ENCODE peak calls at places on chromosomes 5 and 9, in five cellular contexts. D is uterus, E is prostate gland, H is breast epithelium, N is Peyer's patch. R is an unnamed sample. For H3K27me3, the result is how much of the 10 kb centered on the place peaks cover.

GRCh38 chr9:124257865-124258764 is at the start of gene NEK6:
- DNase-seq in D (no peak), E (no peak), H (no peak), N (no peak), R (no peak)

GRCh38 chr5:125823572-125823971 is 599.6 kb upstream of the GRAMD2B start:
- DNase-seq in D (no peak), E (no peak), H (no peak), N (no peak), R (no peak)

GRCh38 chr9:15977438-15977837 is 424.6 kb downstream of the CCDC171 start:
- DNase-seq in D (no peak), E (no peak), H (no peak), N (no peak), R (no peak)

GRCh38 chr5:146073239-146073900 is 32.0 kb downstream of the PLAC8L1 start:
- DNase-seq in D (no peak), E (no peak), H (no peak), N (no peak), R (no peak)

GRCh38 chr5:145598184-145598583 is 237.0 kb downstream of the PRELID2 start:
- DNase-seq in D (no peak), E (no peak), H (no peak), N (no peak), R (no peak)

GRCh38 chr5:154110054-154110453 is 71.3 kb downstream of the MFAP3 start:
- DNase-seq in D (no peak), E (no peak), H (no peak), N (no peak), R (no peak)

GRCh38 chr5:56342612-56343011 is 109.5 kb upstream of the ANKRD55 start:
- DNase-seq in D (no peak), E (no peak), H (no peak), N (no peak), R (no peak)

GRCh38 chr5:75720882-75721281 is 3.6 kb upstream of the POC5 start:
- DNase-seq in D (no peak), E (no peak), H (no peak), N (no peak), R (no peak)

GRCh38 chr5:159669559-159669958 is 246.7 kb upstream of the ADRA1B start:
- DNase-seq in D (no peak), E (no peak), H (no peak), N (no peak), R (no peak)

GRCh38 chr9:96068511-96068910 is 193.0 kb downstream of the ERCC6L2 start:
- DNase-seq in D (no peak), E (peak), H (no peak), N (no peak), R (no peak)

GRCh38 chr5:112848116-112848811 is 12.8 kb upstream of the SRP19 start:
- DNase-seq in D (no peak), E (no peak), H (no peak), N (no peak), R (no peak)

GRCh38 chr5:31280210-31280609 is 86.7 kb downstream of the CDH6 start:
- DNase-seq in D (no peak), E (no peak), H (no peak), N (no peak), R (no peak)

GRCh38 chr9:83620841-83621636 is 1.9 kb upstream of the IDNK start:
- DNase-seq in D (no peak), E (no peak), H (no peak), N (peak), R (no peak)

GRCh38 chr9:2096376-2096970 is 81.3 kb downstream of the SMARCA2 start:
- DNase-seq in D (no peak), E (no peak), H (no peak), N (no peak), R (no peak)

GRCh38 chr5:172733179-172733973 is 37.6 kb downstream of the DUSP1 start:
- DNase-seq in D (peak), E (peak), H (peak), N (no peak), R (peak)

GRCh38 chr9:134046894-134047681 is 20.7 kb downstream of the BRD3 start:
- DNase-seq in D (no peak), E (peak), H (peak), N (no peak), R (no peak)

GRCh38 chr5:89265511-89266169 is 382.7 kb upstream of the MEF2C start:
- DNase-seq in D (no peak), E (no peak), H (no peak), N (no peak), R (no peak)

GRCh38 chr5:1001406-1002270 is 7.0 kb upstream of the NKD2 start:
- DNase-seq in D (no peak), E (peak), H (peak), N (peak), R (peak)

GRCh38 chr9:120713257-120714087 is 798 bp downstream of the MEGF9 start:
- DNase-seq in D (peak), E (no peak), H (no peak), N (peak), R (peak)

GRCh38 chr5:56669534-56670483 is 145.5 kb upstream of the MAP3K1 start:
- DNase-seq in D (peak), E (peak), H (peak), N (peak), R (no peak)

GRCh38 chr5:170537451-170538095 is 33.8 kb downstream of the KCNIP1 start:
- DNase-seq in D (no peak), E (no peak), H (no peak), N (no peak), R (no peak)

GRCh38 chr5:25399878-25400480 is 755.2 kb upstream of the CDH10 start:
- DNase-seq in D (no peak), E (no peak), H (no peak), N (no peak), R (no peak)

GRCh38 chr9:124267271-124267807 is 9.6 kb downstream of the NEK6 start:
- DNase-seq in D (no peak), E (peak), H (peak), N (peak), R (no peak)

GRCh38 chr5:151709109-151709735 is 22.5 kb upstream of the SPARC start:
- DNase-seq in D (no peak), E (no peak), H (no peak), N (no peak), R (no peak)

GRCh38 chr5:103526164-103526915 is 36.2 kb downstream of the NUDT12 start:
- DNase-seq in D (no peak), E (no peak), H (no peak), N (no peak), R (no peak)

GRCh38 chr5:317086-317811 is 4.3 kb upstream of the AHRR start:
- DNase-seq in D (no peak), E (no peak), H (no peak), N (peak), R (no peak)

GRCh38 chr9:8718121-8718725 is 918.6 kb upstream of the DMAC1 start:
- DNase-seq in D (no peak), E (no peak), H (no peak), N (no peak), R (no peak)

GRCh38 chr9:116191757-116192415 is 38.3 kb downstream of the PAPPA start:
- DNase-seq in D (no peak), E (no peak), H (no peak), N (no peak), R (no peak)

GRCh38 chr5:132876020-132876759 is 2.7 kb downstream of the LEAP2 start:
- DNase-seq in D (no peak), E (no peak), H (no peak), N (no peak), R (no peak)

DNA sequence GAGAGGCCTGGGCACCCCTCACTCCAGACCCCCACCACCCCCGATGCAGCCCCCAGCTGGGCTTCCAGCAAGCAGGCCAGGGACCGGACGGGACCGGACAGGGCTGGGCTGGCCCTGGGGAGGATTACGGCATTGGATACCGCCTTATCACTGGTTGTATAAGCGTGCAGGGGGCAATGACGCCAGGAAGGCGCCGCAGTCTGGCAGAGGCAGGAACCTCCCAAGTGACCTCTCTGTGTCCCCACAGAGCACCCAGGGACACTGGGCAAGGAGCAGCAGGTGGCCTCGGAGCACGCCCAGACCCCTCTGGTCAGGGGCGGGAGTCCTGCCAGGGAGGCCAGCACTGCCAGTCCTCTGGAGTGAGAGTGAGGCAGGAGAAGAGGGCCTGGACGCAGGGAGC is 723 bp upstream of the LCN15 start:
- DNase-seq in D (no peak), E (no peak), H (no peak), N (no peak), R (no peak)
- H3K27me3 ChIP-seq in D (under half), E (under half), H (under half), N (under half), R (under half)

DNA sequence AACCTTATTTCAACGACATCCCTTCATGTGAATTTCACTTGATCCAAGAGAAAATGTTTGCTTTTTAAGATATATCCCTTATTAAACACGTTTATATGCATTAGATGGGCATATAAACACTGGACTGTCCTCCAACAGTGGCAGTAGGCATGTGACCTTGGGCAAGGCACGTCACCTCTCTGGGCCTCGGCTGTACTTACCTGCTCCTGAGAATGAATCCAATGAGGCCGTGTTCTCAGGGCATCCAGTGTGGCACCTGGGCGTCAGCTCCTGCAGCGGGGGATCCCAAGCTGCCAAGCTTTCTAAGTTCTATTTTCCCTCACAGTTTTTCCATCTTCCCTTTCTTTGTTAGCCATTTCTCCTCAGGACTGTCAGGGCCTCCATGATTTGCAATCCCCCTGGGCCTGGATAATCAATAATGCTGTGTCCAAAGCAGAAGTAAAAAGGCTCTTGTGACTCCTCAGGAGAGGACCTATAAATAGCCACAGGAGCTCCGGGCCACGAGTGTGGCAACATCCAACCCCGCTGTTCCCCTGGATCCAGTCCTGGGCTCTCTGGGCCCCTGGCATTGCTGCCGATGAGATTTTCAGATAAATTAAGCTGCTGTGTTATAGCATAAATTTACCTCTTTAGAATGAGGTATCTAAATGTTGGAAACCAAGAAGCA is 76.9 kb downstream of the PTPN3 start:
- DNase-seq in D (no peak), E (no peak), H (no peak), N (no peak), R (peak)
- TF ChIP-seq POLR2A in D (no peak), E (no peak), H (no peak), N (no peak), R (no peak)

DNA sequence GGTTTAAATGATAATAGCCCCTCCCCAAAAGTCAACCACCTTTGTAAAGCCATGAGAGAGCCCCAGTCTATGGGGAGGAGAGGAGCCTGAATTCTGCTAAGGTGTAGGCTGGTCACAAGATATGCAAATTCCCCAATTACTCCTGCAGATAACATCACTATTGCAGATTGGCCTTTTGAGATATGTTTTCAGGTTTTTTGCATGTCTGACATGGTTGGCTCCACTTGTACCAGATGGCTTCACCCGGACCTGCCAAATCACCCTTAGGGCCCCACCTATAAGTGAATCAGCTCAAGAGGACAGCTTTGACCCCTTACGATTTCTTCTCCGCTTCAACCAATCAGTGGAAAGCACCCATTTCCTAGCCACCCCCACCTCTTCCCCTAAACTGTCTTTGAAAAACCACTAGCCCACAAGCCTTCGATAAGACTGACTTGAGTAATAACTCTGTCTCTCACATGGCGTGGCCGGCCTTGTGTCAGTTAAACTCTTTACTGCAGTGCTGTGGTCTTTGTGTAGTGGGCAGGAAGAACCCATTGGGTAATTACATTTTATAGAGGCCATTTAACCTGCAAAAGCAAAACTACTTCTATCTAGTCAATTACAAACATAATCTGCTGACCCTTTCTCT is 69.7 kb downstream of the PRLR start:
- DNase-seq in D (no peak), E (no peak), H (no peak), N (no peak), R (no peak)
- H3K27me3 ChIP-seq in D (under half), E (under half), H (under half), N (under half), R (under half)

DNA sequence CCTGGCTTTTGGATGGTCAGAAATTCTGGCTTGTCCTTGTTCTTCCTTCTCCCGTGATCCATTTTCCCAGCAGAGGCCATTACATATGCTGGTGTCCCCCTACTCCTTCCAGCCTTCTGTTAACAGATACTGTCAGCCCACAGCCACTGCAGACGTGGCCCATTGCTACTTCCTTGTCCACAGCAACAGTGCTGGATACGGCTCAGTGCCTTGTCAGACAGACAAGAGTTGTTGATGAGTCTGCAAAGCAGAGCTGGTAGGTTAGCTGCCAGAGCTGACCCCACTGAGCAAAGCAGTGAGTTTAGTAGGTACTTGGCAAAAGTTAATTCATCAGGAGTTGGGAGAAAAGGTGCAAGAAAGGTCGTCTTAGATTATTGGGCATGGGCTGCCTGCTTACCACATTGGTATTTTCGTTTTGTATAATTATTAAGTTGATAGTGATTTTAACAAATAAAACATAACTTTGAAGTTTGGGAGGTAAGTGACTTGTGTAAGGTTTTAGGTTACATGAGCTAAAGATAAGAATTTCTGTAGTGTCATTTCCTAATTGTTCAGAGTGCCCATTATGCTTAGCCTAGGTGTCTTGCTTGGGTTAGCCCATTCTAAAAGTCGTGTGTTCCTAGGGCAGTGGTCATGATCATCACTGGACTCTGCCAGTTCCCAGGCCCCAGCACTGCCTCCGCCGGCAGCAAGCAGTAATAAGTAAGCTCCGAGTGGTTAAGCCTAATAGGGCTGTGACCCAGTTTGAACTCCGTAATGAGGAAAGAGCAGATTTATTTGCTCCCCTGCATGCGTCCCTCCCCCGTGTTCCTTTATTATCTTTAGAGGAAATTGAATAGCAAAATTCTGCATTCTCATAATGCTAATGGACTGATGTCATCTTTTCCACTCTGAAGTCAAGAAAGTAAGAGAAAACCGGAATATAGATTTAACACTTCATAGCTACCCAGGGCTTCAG is 292.0 kb downstream of the FANCC start:
- DNase-seq in D (peak), E (no peak), H (no peak), N (no peak), R (peak)
- TF ChIP-seq POLR2A in D (peak), E (no peak), H (no peak), N (no peak), R (no peak)

GRCh38 chr5:123091258-123091987 is 2.4 kb downstream of the PRDM6 start:
- DNase-seq in D (no peak), E (no peak), H (no peak), N (no peak), R (no peak)

GRCh38 chr5:123089971-123090640 is 1.1 kb downstream of the PRDM6 start:
- DNase-seq in D (no peak), E (no peak), H (no peak), N (no peak), R (no peak)

GRCh38 chr5:123088031-123088805 is 823 bp upstream of the PRDM6 start:
- DNase-seq in D (no peak), E (no peak), H (no peak), N (no peak), R (peak)

GRCh38 chr5:123090641-123091257 is 1.7 kb downstream of the PRDM6 start:
- DNase-seq in D (no peak), E (no peak), H (no peak), N (no peak), R (no peak)

GRCh38 chr5:123089572-123089970 is 530 bp downstream of the PRDM6 start:
- DNase-seq in D (no peak), E (no peak), H (no peak), N (no peak), R (no peak)
- H3K27me3 ChIP-seq in D (half or more), E (under half), H (under half), N (under half), R (half or more)

GRCh38 chr5:124651663-124652513 is 94.6 kb downstream of the ZNF608 start:
- DNase-seq in D (peak), E (peak), H (peak), N (peak), R (peak)
- TF ChIP-seq POLR2A in D (peak), E (peak), H (no peak), N (peak), R (peak)